ENCODE peak calls at places on chromosomes 3 and 15, in five cellular contexts. One of them, this sample, is unnamed.
A peak's percentile ranks its signal among the peaks of the same experiment; 100 is the strongest.

GRCh38 chr3:46221368-46221767 is 13.3 kb upstream of the CCR1 start:
- DNase-seq in OCI-LY7: no peak
- DNase-seq in cardiac muscle cell: no peak
- DNase-seq in pancreas: no peak
- DNase-seq in tibial artery: no peak
- DNase-seq in this sample: no peak

GRCh38 chr3:71551286-71551919 is 32.1 kb downstream of the FOXP1 start:
- DNase-seq in OCI-LY7: no peak
- DNase-seq in cardiac muscle cell: peak; percentile 49
- DNase-seq in pancreas: no peak
- DNase-seq in tibial artery: no peak
- DNase-seq in this sample: no peak

GRCh38 chr15:37016287-37016686 is 84.1 kb downstream of the MEIS2 start:
- DNase-seq in OCI-LY7: no peak
- DNase-seq in cardiac muscle cell: peak; percentile 82
- DNase-seq in pancreas: no peak
- DNase-seq in tibial artery: no peak
- DNase-seq in this sample: peak; percentile 16

GRCh38 chr3:121951291-121951690 is 57.1 kb downstream of the SLC15A2 start:
- DNase-seq in OCI-LY7: no peak
- DNase-seq in cardiac muscle cell: no peak
- DNase-seq in pancreas: peak; percentile 30
- DNase-seq in tibial artery: no peak
- DNase-seq in this sample: no peak

GRCh38 chr3:141082064-141082463 is 30.9 kb downstream of the SPSB4 start:
- DNase-seq in OCI-LY7: no peak
- DNase-seq in cardiac muscle cell: no peak
- DNase-seq in pancreas: no peak
- DNase-seq in tibial artery: no peak
- DNase-seq in this sample: no peak

GRCh38 chr3:131033480-131034080 is 6.9 kb downstream of the NEK11 start:
- DNase-seq in OCI-LY7: peak; percentile 55
- DNase-seq in cardiac muscle cell: peak; percentile 69
- DNase-seq in pancreas: no peak
- DNase-seq in tibial artery: no peak
- DNase-seq in this sample: no peak

GRCh38 chr3:33167716-33168339 is 50.8 kb downstream of the SUSD5 start:
- DNase-seq in OCI-LY7: no peak
- DNase-seq in cardiac muscle cell: no peak
- DNase-seq in pancreas: no peak
- DNase-seq in tibial artery: no peak
- DNase-seq in this sample: no peak

GRCh38 chr15:47388299-47388698 is 329.0 kb upstream of the SEMA6D start:
- DNase-seq in OCI-LY7: no peak
- DNase-seq in cardiac muscle cell: no peak
- DNase-seq in pancreas: no peak
- DNase-seq in tibial artery: no peak
- DNase-seq in this sample: no peak

GRCh38 chr3:71330909-71331308 is 252.6 kb downstream of the FOXP1 start:
- DNase-seq in OCI-LY7: no peak
- DNase-seq in cardiac muscle cell: no peak
- DNase-seq in pancreas: no peak
- DNase-seq in tibial artery: no peak
- DNase-seq in this sample: no peak

GRCh38 chr3:143507735-143508580 is 340.3 kb downstream of the SLC9A9 start:
- DNase-seq in OCI-LY7: no peak
- DNase-seq in cardiac muscle cell: peak; percentile 57
- DNase-seq in pancreas: no peak
- DNase-seq in tibial artery: no peak
- DNase-seq in this sample: no peak

GRCh38 chr3:4814302-4814903 is 164.8 kb upstream of the BHLHE40 start:
- DNase-seq in OCI-LY7: no peak
- DNase-seq in cardiac muscle cell: peak; percentile 16
- DNase-seq in pancreas: no peak
- DNase-seq in tibial artery: no peak
- DNase-seq in this sample: no peak

GRCh38 chr3:33807190-33807589 is 8.8 kb downstream of the PDCD6IP start:
- DNase-seq in OCI-LY7: no peak
- DNase-seq in cardiac muscle cell: no peak
- DNase-seq in pancreas: peak; percentile 36
- DNase-seq in tibial artery: no peak
- DNase-seq in this sample: no peak

GRCh38 chr3:44555753-44556152 is 760 bp downstream of the ZKSCAN7 start:
- DNase-seq in OCI-LY7: no peak
- DNase-seq in cardiac muscle cell: peak; percentile 10
- DNase-seq in pancreas: no peak
- DNase-seq in tibial artery: no peak
- DNase-seq in this sample: no peak

GRCh38 chr3:2517479-2518188 is 419.0 kb downstream of the CNTN4 start:
- DNase-seq in OCI-LY7: no peak
- DNase-seq in cardiac muscle cell: no peak
- DNase-seq in pancreas: no peak
- DNase-seq in tibial artery: no peak
- DNase-seq in this sample: no peak

GRCh38 chr3:185715091-185715490 is 109.8 kb downstream of the IGF2BP2 start:
- DNase-seq in OCI-LY7: no peak
- DNase-seq in cardiac muscle cell: peak; percentile 76
- DNase-seq in pancreas: no peak
- DNase-seq in tibial artery: no peak
- DNase-seq in this sample: no peak

GRCh38 chr3:178699810-178700209 is 163.6 kb downstream of the KCNMB2 start:
- DNase-seq in OCI-LY7: no peak
- DNase-seq in cardiac muscle cell: peak; percentile 25
- DNase-seq in pancreas: no peak
- DNase-seq in tibial artery: no peak
- DNase-seq in this sample: no peak

GRCh38 chr15:34116620-34117019 is 14.7 kb downstream of the PGBD4 start:
- DNase-seq in OCI-LY7: no peak
- DNase-seq in cardiac muscle cell: no peak
- DNase-seq in pancreas: no peak
- DNase-seq in tibial artery: no peak
- DNase-seq in this sample: no peak

GRCh38 chr15:74826372-74826819 is at the start of gene CPLX3:
- DNase-seq in OCI-LY7: no peak
- DNase-seq in cardiac muscle cell: peak; percentile 21
- DNase-seq in pancreas: no peak
- DNase-seq in tibial artery: no peak
- DNase-seq in this sample: no peak

GRCh38 chr15:82043130-82043673 is 2.6 kb downstream of the MEX3B start:
- DNase-seq in OCI-LY7: no peak
- DNase-seq in cardiac muscle cell: no peak
- DNase-seq in pancreas: no peak
- DNase-seq in tibial artery: no peak
- DNase-seq in this sample: no peak
- H3K4me3 ChIP-seq in OCI-LY7: no peak overlapping the region
- H3K4me3 ChIP-seq in cardiac muscle cell: no peak overlapping the region
- H3K4me3 ChIP-seq in pancreas: no peak overlapping the region
- H3K4me3 ChIP-seq in tibial artery: no peak overlapping the region
- H3K4me3 ChIP-seq in this sample: peak overlapping the region; percentile 96

GRCh38 chr15:92636401-92636949 is 19.1 kb downstream of the FAM174B start:
- DNase-seq in OCI-LY7: no peak
- DNase-seq in cardiac muscle cell: no peak
- DNase-seq in pancreas: peak; percentile 19
- DNase-seq in tibial artery: no peak
- DNase-seq in this sample: no peak

GRCh38 chr15:92636950-92637481 is 18.6 kb downstream of the FAM174B start:
- DNase-seq in OCI-LY7: no peak
- DNase-seq in cardiac muscle cell: no peak
- DNase-seq in pancreas: peak; percentile 91
- DNase-seq in tibial artery: no peak
- DNase-seq in this sample: no peak

GRCh38 chr15:92637621-92638020 is 18.0 kb downstream of the FAM174B start:
- DNase-seq in OCI-LY7: no peak
- DNase-seq in cardiac muscle cell: no peak
- DNase-seq in pancreas: peak; percentile 33
- DNase-seq in tibial artery: no peak
- DNase-seq in this sample: no peak

GRCh38 chr15:92638291-92638708 is 17.3 kb downstream of the FAM174B start:
- DNase-seq in OCI-LY7: no peak
- DNase-seq in cardiac muscle cell: no peak
- DNase-seq in pancreas: peak; percentile 70
- DNase-seq in tibial artery: no peak
- DNase-seq in this sample: no peak

GRCh38 chr15:92638709-92639365 is 16.7 kb downstream of the FAM174B start:
- DNase-seq in OCI-LY7: no peak
- DNase-seq in cardiac muscle cell: no peak
- DNase-seq in pancreas: peak; percentile 60
- DNase-seq in tibial artery: no peak
- DNase-seq in this sample: no peak
- TF ChIP-seq CTCF in OCI-LY7: no peak
- TF ChIP-seq CTCF in cardiac muscle cell: no peak
- TF ChIP-seq CTCF in pancreas: no peak
- TF ChIP-seq CTCF in tibial artery: no peak
- TF ChIP-seq CTCF in this sample: no peak

GRCh38 chr3:132317229-132317948 is at the start of gene ACP3:
- DNase-seq in OCI-LY7: peak; percentile 86
- DNase-seq in cardiac muscle cell: peak; percentile 96
- DNase-seq in pancreas: peak; percentile 72
- DNase-seq in tibial artery: peak; percentile 69
- DNase-seq in this sample: no peak
- H3K4me3 ChIP-seq in OCI-LY7: peak within 1 kb of the TSS; percentile 63
- H3K4me3 ChIP-seq in cardiac muscle cell: peak within 1 kb of the TSS; percentile 24
- H3K4me3 ChIP-seq in pancreas: no peak within 1 kb of the TSS
- H3K4me3 ChIP-seq in tibial artery: peak within 1 kb of the TSS; percentile 3
- H3K4me3 ChIP-seq in this sample: peak within 1 kb of the TSS; percentile 34

GRCh38 chr3:55402886-55403605 is 84.1 kb downstream of the WNT5A start:
- DNase-seq in OCI-LY7: no peak
- DNase-seq in cardiac muscle cell: no peak
- DNase-seq in pancreas: no peak
- DNase-seq in tibial artery: no peak
- DNase-seq in this sample: no peak

GRCh38 chr3:55408193-55408826 is 78.8 kb downstream of the WNT5A start:
- DNase-seq in OCI-LY7: no peak
- DNase-seq in cardiac muscle cell: no peak
- DNase-seq in pancreas: no peak
- DNase-seq in tibial artery: no peak
- DNase-seq in this sample: no peak

GRCh38 chr3:55406666-55407425 is 80.3 kb downstream of the WNT5A start:
- DNase-seq in OCI-LY7: no peak
- DNase-seq in cardiac muscle cell: no peak
- DNase-seq in pancreas: no peak
- DNase-seq in tibial artery: no peak
- DNase-seq in this sample: no peak

GRCh38 chr3:55407426-55407820 is 79.7 kb downstream of the WNT5A start:
- DNase-seq in OCI-LY7: no peak
- DNase-seq in cardiac muscle cell: no peak
- DNase-seq in pancreas: no peak
- DNase-seq in tibial artery: no peak
- DNase-seq in this sample: no peak

GRCh38 chr3:55405436-55405835 is 81.7 kb downstream of the WNT5A start:
- DNase-seq in OCI-LY7: peak; percentile 49
- DNase-seq in cardiac muscle cell: peak; percentile 37
- DNase-seq in pancreas: no peak
- DNase-seq in tibial artery: no peak
- DNase-seq in this sample: no peak
- TF ChIP-seq CTCF in OCI-LY7: peak; percentile 74
- TF ChIP-seq CTCF in cardiac muscle cell: peak; percentile 31
- TF ChIP-seq CTCF in pancreas: no peak
- TF ChIP-seq CTCF in tibial artery: no peak
- TF ChIP-seq CTCF in this sample: no peak

GRCh38 chr15:58665676-58666075 is 83.8 kb downstream of the ADAM10 start:
- DNase-seq in OCI-LY7: no peak
- DNase-seq in cardiac muscle cell: no peak
- DNase-seq in pancreas: no peak
- DNase-seq in tibial artery: no peak
- DNase-seq in this sample: no peak

GRCh38 chr15:58669108-58669507 is 80.4 kb downstream of the ADAM10 start:
- DNase-seq in OCI-LY7: no peak
- DNase-seq in cardiac muscle cell: peak; percentile 10
- DNase-seq in pancreas: no peak
- DNase-seq in tibial artery: no peak
- DNase-seq in this sample: no peak

GRCh38 chr15:58666957-58667356 is 82.5 kb downstream of the ADAM10 start:
- DNase-seq in OCI-LY7: no peak
- DNase-seq in cardiac muscle cell: peak; percentile 25
- DNase-seq in pancreas: no peak
- DNase-seq in tibial artery: no peak
- DNase-seq in this sample: no peak
- H3K4me3 ChIP-seq in OCI-LY7: no peak overlapping the region
- H3K4me3 ChIP-seq in cardiac muscle cell: no peak overlapping the region
- H3K4me3 ChIP-seq in pancreas: no peak overlapping the region
- H3K4me3 ChIP-seq in tibial artery: no peak overlapping the region
- H3K4me3 ChIP-seq in this sample: no peak overlapping the region

GRCh38 chr3:196640501-196640968 is 1.0 kb downstream of the NRROS start:
- DNase-seq in OCI-LY7: no peak
- DNase-seq in cardiac muscle cell: no peak
- DNase-seq in pancreas: no peak
- DNase-seq in tibial artery: no peak
- DNase-seq in this sample: no peak

GRCh38 chr3:196641278-196642058 is 2.0 kb downstream of the NRROS start:
- DNase-seq in OCI-LY7: no peak
- DNase-seq in cardiac muscle cell: no peak
- DNase-seq in pancreas: no peak
- DNase-seq in tibial artery: peak; percentile 9
- DNase-seq in this sample: no peak

GRCh38 chr3:196643761-196644160 is 4.3 kb downstream of the NRROS start:
- DNase-seq in OCI-LY7: no peak
- DNase-seq in cardiac muscle cell: no peak
- DNase-seq in pancreas: no peak
- DNase-seq in tibial artery: no peak
- DNase-seq in this sample: no peak

GRCh38 chr3:196645091-196645490 is 5.6 kb downstream of the NRROS start:
- DNase-seq in OCI-LY7: no peak
- DNase-seq in cardiac muscle cell: no peak
- DNase-seq in pancreas: no peak
- DNase-seq in tibial artery: no peak
- DNase-seq in this sample: no peak

GRCh38 chr3:196643201-196643749 is 3.8 kb downstream of the NRROS start:
- DNase-seq in OCI-LY7: peak; percentile 88
- DNase-seq in cardiac muscle cell: no peak
- DNase-seq in pancreas: no peak
- DNase-seq in tibial artery: no peak
- DNase-seq in this sample: no peak
- TF ChIP-seq CTCF in OCI-LY7: no peak
- TF ChIP-seq CTCF in cardiac muscle cell: no peak
- TF ChIP-seq CTCF in pancreas: no peak
- TF ChIP-seq CTCF in tibial artery: no peak
- TF ChIP-seq CTCF in this sample: no peak

This sample was measured in thoracic aorta.